ENCODE peak calls at places on chromosomes 2 and 18, in five cellular contexts. O, K, J, E and F are unnamed samples.

GRCh38 chr2:49490710-49491109 is 336.4 kb upstream of the FSHR start:
- DNase-seq in O (no peak), K (no peak), J (peak; percentile 74), E (peak; percentile 31), F (peak; percentile 52)

GRCh38 chr2:238240761-238241711 is 1.2 kb upstream of the HES6 start:
- DNase-seq in O (no peak), K (peak; percentile 72), J (peak; percentile 84), E (peak; percentile 82), F (no peak)

GRCh38 chr2:187748958-187749357 is 194.7 kb upstream of the TFPI start:
- DNase-seq in O (no peak), K (no peak), J (no peak), E (no peak), F (no peak)

GRCh38 chr18:56402872-56403516 is 235.4 kb downstream of the TXNL1 start:
- DNase-seq in O (peak; percentile 70), K (no peak), J (no peak), E (no peak), F (no peak)

GRCh38 chr2:54838585-54839035 is 115.1 kb downstream of the EML6 start:
- DNase-seq in O (peak; percentile 79), K (peak; percentile 70), J (peak; percentile 79), E (peak; percentile 51), F (peak; percentile 60)

GRCh38 chr2:37026050-37026449 is 58.1 kb downstream of the HEATR5B start:
- DNase-seq in O (peak; percentile 24), K (no peak), J (peak; percentile 10), E (no peak), F (no peak)

GRCh38 chr2:237310515-237311114 is 103.3 kb downstream of the COL6A3 start:
- DNase-seq in O (peak; percentile 76), K (no peak), J (no peak), E (no peak), F (no peak)

GRCh38 chr2:10561636-10562035 is 113.5 kb upstream of the ODC1 start:
- DNase-seq in O (peak; percentile 15), K (no peak), J (no peak), E (no peak), F (no peak)

GRCh38 chr18:48819276-48819675 is 131.5 kb downstream of the SMAD7 start:
- DNase-seq in O (no peak), K (no peak), J (no peak), E (peak; percentile 74), F (no peak)

GRCh38 chr18:57683470-57683869 is 61.8 kb upstream of the NARS1 start:
- DNase-seq in O (no peak), K (no peak), J (no peak), E (no peak), F (no peak)

GRCh38 chr2:60505240-60505639 is 48.2 kb downstream of the BCL11A start:
- DNase-seq in O (no peak), K (no peak), J (no peak), E (no peak), F (no peak)

GRCh38 chr2:26752636-26753035 is 11.4 kb upstream of the SLC35F6 start:
- DNase-seq in O (peak; percentile 51), K (no peak), J (no peak), E (no peak), F (no peak)

GRCh38 chr2:101986804-101987740 is 4.7 kb upstream of the IL1R2 start:
- DNase-seq in O (no peak), K (no peak), J (no peak), E (no peak), F (no peak)

GRCh38 chr2:15205562-15205961 is 355.6 kb downstream of the NBAS start:
- DNase-seq in O (no peak), K (no peak), J (no peak), E (no peak), F (no peak)

GRCh38 chr18:31819106-31819924 is 58.6 kb upstream of the SLC25A52 start:
- DNase-seq in O (peak; percentile 81), K (no peak), J (peak; percentile 31), E (no peak), F (peak; percentile 45)

GRCh38 chr2:212912445-212913103 is 238.8 kb downstream of the IKZF2 start:
- DNase-seq in O (peak; percentile 67), K (no peak), J (no peak), E (no peak), F (no peak)

GRCh38 chr2:109422758-109423500 is 190.8 kb downstream of the SEPTIN10 start:
- DNase-seq in O (no peak), K (no peak), J (no peak), E (no peak), F (no peak)

GRCh38 chr18:77000527-77000926 is 132.1 kb downstream of the MBP start:
- DNase-seq in O (peak; percentile 59), K (peak; percentile 61), J (peak; percentile 80), E (peak; percentile 75), F (peak; percentile 78)

GRCh38 chr18:31723998-31724711 is 36.5 kb downstream of the SLC25A52 start:
- DNase-seq in O (peak; percentile 12), K (no peak), J (no peak), E (peak; percentile 68), F (peak; percentile 59)

GRCh38 chr18:59042477-59042842 is 97.2 kb upstream of the SEC11C start:
- DNase-seq in O (no peak), K (no peak), J (no peak), E (no peak), F (no peak)